ENCODE peak calls at places on chromosomes 12 and 14, in five cellular contexts. E, V, D, L and T are unnamed samples.

GRCh38 chr14:82029038-82029437 is 495.4 kb upstream of the SEL1L start:
- DNase-seq in E (no peak), V (no peak), D (no peak), L (no peak), T (no peak)

GRCh38 chr14:68094158-68094557 is 274.6 kb downstream of the RAD51B start:
- DNase-seq in E (no peak), V (no peak), D (no peak), L (no peak), T (no peak)

GRCh38 chr12:51386361-51386760 is 4.8 kb downstream of the GALNT6 start:
- DNase-seq in E (no peak), V (no peak), D (no peak), L (no peak), T (no peak)

GRCh38 chr14:99755629-99756603 is 37.3 kb upstream of the EML1 start:
- DNase-seq in E (peak), V (peak), D (peak), L (no peak), T (peak)

GRCh38 chr14:32998433-32998832 is 59.8 kb downstream of the NPAS3 start:
- DNase-seq in E (no peak), V (no peak), D (no peak), L (peak), T (no peak)

GRCh38 chr12:570949-571794 is 92.1 kb downstream of the NINJ2 start:
- DNase-seq in E (peak), V (peak), D (peak), L (peak), T (no peak)

GRCh38 chr14:34398024-34398423 is 64.0 kb downstream of the SPTSSA start:
- DNase-seq in E (no peak), V (no peak), D (no peak), L (no peak), T (no peak)

GRCh38 chr14:36556811-36557433 is 25.5 kb downstream of the NKX2-8 start:
- DNase-seq in E (no peak), V (peak), D (no peak), L (peak), T (no peak)

GRCh38 chr14:54864526-54864925 is 38.1 kb downstream of the GCH1 start:
- DNase-seq in E (no peak), V (no peak), D (no peak), L (no peak), T (no peak)

GRCh38 chr14:77372304-77372841 is 4.5 kb downstream of the TMED8 start:
- DNase-seq in E (no peak), V (no peak), D (no peak), L (peak), T (no peak)

GRCh38 chr14:20530771-20531571 is 25.6 kb downstream of the RNASE10 start:
- DNase-seq in E (peak), V (peak), D (peak), L (peak), T (peak)

GRCh38 chr12:92478692-92479091 is 224.1 kb upstream of the PLEKHG7 start:
- DNase-seq in E (no peak), V (no peak), D (no peak), L (no peak), T (no peak)

DNA sequence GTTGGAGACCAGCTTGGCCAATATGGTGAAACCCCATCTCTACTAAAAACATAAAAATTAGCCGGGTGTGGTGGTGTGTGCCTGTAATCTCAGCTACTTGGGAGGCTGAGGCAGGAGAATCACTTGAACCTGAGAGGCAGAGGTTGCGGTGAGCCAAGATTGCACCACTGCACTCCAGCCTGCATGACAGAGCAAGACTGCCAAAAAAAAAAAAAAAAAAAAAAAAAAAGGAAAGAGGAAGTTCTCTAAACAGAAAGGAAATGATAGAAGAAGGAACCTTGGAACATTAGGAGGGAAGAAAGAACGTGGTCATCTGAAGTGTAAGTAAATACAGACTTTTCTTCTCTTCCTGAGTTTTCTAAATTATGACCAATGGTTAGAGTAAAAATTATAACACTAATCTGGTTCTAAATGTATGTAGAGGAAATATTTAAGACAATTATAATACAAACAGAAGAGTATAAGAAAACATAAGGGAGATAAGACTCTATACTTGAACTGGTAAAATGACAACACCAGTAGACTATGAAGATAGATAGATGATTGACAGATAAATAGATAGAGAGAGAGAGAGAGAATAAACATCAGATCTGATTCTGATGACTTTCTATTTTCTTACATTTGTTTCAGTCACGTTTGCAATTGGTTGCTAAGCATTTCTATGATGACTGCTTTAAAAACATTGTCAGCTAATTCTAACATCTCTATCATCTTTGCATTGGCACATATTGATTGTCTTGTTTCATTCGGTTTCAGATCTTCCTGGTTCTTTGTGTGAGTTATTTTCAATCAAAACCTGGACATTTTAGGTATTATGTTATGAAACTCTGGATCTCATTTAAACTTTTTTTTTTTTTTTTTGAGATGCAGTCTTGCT is 12.9 kb upstream of the CORO1C start:
- DNase-seq in E (no peak), V (no peak), D (no peak), L (no peak), T (no peak)
- H3K27ac ChIP-seq in E (no peak), V (no peak), D (no peak), L (no peak), T (no peak)

GRCh38 chr12:102426599-102427541 is 53.5 kb downstream of the IGF1 start:
- DNase-seq in E (no peak), V (no peak), D (no peak), L (no peak), T (no peak)

GRCh38 chr12:102429211-102429610 is 51.2 kb downstream of the IGF1 start:
- DNase-seq in E (no peak), V (no peak), D (no peak), L (no peak), T (no peak)

GRCh38 chr12:102427542-102427923 is 52.8 kb downstream of the IGF1 start:
- DNase-seq in E (no peak), V (no peak), D (no peak), L (no peak), T (no peak)

GRCh38 chr12:102430661-102431060 is 49.7 kb downstream of the IGF1 start:
- DNase-seq in E (no peak), V (no peak), D (no peak), L (no peak), T (no peak)

GRCh38 chr12:102429755-102430154 is 50.6 kb downstream of the IGF1 start:
- DNase-seq in E (no peak), V (no peak), D (no peak), L (no peak), T (no peak)
- H3K27ac ChIP-seq in E (no peak), V (no peak), D (no peak), L (no peak), T (no peak)

GRCh38 chr14:50796391-50796790 is 34.6 kb downstream of the NIN start:
- DNase-seq in E (no peak), V (no peak), D (no peak), L (no peak), T (no peak)
- H3K27ac ChIP-seq in E (no peak), V (no peak), D (no peak), L (no peak), T (no peak)

GRCh38 chr14:65184032-65184764 is 81.9 kb upstream of the MAX start:
- DNase-seq in E (no peak), V (no peak), D (no peak), L (no peak), T (no peak)
- H3K27ac ChIP-seq in E (no peak), V (peak), D (no peak), L (no peak), T (no peak)

GRCh38 chr14:94989946-94990345 is 167.4 kb downstream of the DICER1 start:
- DNase-seq in E (no peak), V (no peak), D (no peak), L (no peak), T (no peak)
- H3K27ac ChIP-seq in E (no peak), V (no peak), D (no peak), L (no peak), T (no peak)

GRCh38 chr12:114685320-114685781 is 1.4 kb upstream of the TBX3 start:
- DNase-seq in E (no peak), V (no peak), D (no peak), L (no peak), T (no peak)
- H3K27ac ChIP-seq in E (no peak), V (peak), D (no peak), L (no peak), T (no peak)

GRCh38 chr12:22034709-22035506 is 11.1 kb upstream of the CMAS start:
- DNase-seq in E (no peak), V (no peak), D (no peak), L (no peak), T (no peak)
- H3K27ac ChIP-seq in E (no peak), V (no peak), D (no peak), L (no peak), T (no peak)